ENCODE peak calls at places on chromosomes 5 and 9, in eight cellular contexts. P is ovary; C is effector memory CD4-positive, alpha-beta T cell; L is colonic mucosa; N is aorta; H is body of pancreas; Y is transverse colon; W is IMR-90. U is an unnamed sample. For H3K27me3 and H3K9me3, the result is how much of the 10 kb centered on the place peaks cover.

GRCh38 chr5:132190161-132190817 is 37.4 kb downstream of the P4HA2 start:
- DNase-seq in P (no peak), C (no peak), L (no peak), N (no peak), H (peak), Y (no peak), W (peak), U (peak)

GRCh38 chr5:162837161-162837560 is 600.2 kb upstream of the CCNG1 start:
- DNase-seq in P (no peak), C (no peak), L (no peak), N (no peak), H (no peak), Y (no peak), W (no peak), U (no peak)

GRCh38 chr5:60821488-60822284 is 22.4 kb downstream of the ELOVL7 start:
- DNase-seq in P (no peak), C (no peak), L (no peak), N (no peak), H (no peak), Y (no peak), W (no peak), U (no peak)

GRCh38 chr5:1038417-1039209 is 30.0 kb downstream of the NKD2 start:
- DNase-seq in P (no peak), C (no peak), L (no peak), N (peak), H (no peak), Y (no peak), W (no peak), U (no peak)

GRCh38 chr5:128895122-128895521 is 70.2 kb upstream of the SLC27A6 start:
- DNase-seq in P (no peak), C (no peak), L (no peak), N (no peak), H (no peak), Y (no peak), W (no peak), U (no peak)

GRCh38 chr9:18360005-18360404 is 113.9 kb upstream of the ADAMTSL1 start:
- DNase-seq in P (no peak), C (no peak), L (no peak), N (no peak), H (no peak), Y (no peak), W (no peak), U (no peak)

GRCh38 chr5:12865529-12865928 is 961.3 kb upstream of the CTNND2 start:
- DNase-seq in P (no peak), C (no peak), L (no peak), N (no peak), H (no peak), Y (no peak), W (no peak), U (no peak)

GRCh38 chr9:715743-716400 is 125.6 kb upstream of the DMRT1 start:
- DNase-seq in P (no peak), C (no peak), L (no peak), N (no peak), H (no peak), Y (no peak), W (peak), U (no peak)

GRCh38 chr5:152505442-152506042 is 100.5 kb upstream of the NMUR2 start:
- DNase-seq in P (peak), C (no peak), L (peak), N (no peak), H (peak), Y (peak), W (peak), U (peak)

GRCh38 chr9:126233175-126233574 is 93.5 kb upstream of the MVB12B start:
- DNase-seq in P (no peak), C (no peak), L (no peak), N (no peak), H (no peak), Y (no peak), W (no peak), U (no peak)

GRCh38 chr5:145362261-145362660 is 472.9 kb downstream of the PRELID2 start:
- DNase-seq in P (no peak), C (no peak), L (no peak), N (no peak), H (no peak), Y (no peak), W (peak), U (peak)

GRCh38 chr9:76302947-76303550 is 91.2 kb downstream of the RFK start:
- DNase-seq in P (peak), C (no peak), L (no peak), N (no peak), H (peak), Y (no peak), W (peak), U (no peak)

GRCh38 chr5:32711693-32712462 is 757 bp downstream of the NPR3 start:
- DNase-seq in P (no peak), C (no peak), L (no peak), N (peak), H (peak), Y (no peak), W (peak), U (peak)

GRCh38 chr5:148949871-148950863 is 112.7 kb downstream of the SH3TC2 start:
- DNase-seq in P (no peak), C (no peak), L (no peak), N (peak), H (no peak), Y (peak), W (no peak), U (peak)

GRCh38 chr5:157651623-157652376 is 438 bp downstream of the SOX30 start:
- DNase-seq in P (peak), C (peak), L (peak), N (peak), H (peak), Y (peak), W (no peak), U (no peak)

GRCh38 chr9:5947912-5948311 is 57.2 kb downstream of the MLANA start:
- DNase-seq in P (no peak), C (no peak), L (no peak), N (no peak), H (no peak), Y (no peak), W (no peak), U (no peak)

GRCh38 chr5:81850932-81851331 is 100.0 kb upstream of the SSBP2 start:
- DNase-seq in P (no peak), C (no peak), L (no peak), N (no peak), H (no peak), Y (no peak), W (no peak), U (no peak)

GRCh38 chr9:98701576-98701975 is 7.2 kb downstream of the GABBR2 start:
- DNase-seq in P (no peak), C (no peak), L (no peak), N (no peak), H (no peak), Y (no peak), W (no peak), U (no peak)
- H3K27me3 ChIP-seq in P (under half), C (under half), L (under half), N (under half), H (under half), Y (half or more), W (under half), U (under half)

DNA sequence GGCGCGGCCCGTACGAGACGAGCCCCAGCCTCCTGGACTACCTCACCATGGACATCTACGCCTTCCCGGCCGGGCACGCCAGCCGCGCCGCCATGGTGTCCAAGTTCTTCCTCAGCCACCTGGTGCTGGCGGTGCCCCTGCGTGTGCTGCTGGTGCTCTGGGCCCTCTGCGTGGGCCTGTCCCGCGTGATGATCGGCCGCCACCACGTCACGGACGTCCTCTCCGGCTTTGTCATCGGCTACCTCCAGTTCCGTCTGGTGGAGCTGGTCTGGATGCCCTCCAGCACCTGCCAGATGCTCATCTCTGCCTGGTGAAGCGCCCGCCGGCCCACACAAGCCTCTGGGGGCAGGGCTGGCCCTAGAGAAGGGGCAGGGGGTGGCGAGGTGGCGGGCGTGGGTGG is 18.5 kb downstream of the PLPP7 start:
- DNase-seq in P (no peak), C (no peak), L (no peak), N (no peak), H (no peak), Y (no peak), W (no peak), U (no peak)
- H3K9me3 ChIP-seq in P (under half), C (under half), L (under half), N (under half), H (under half), Y (under half), W (under half), U (under half)

GRCh38 chr5:72542695-72543094 is 35.5 kb upstream of the ZNF366 start:
- DNase-seq in P (no peak), C (no peak), L (no peak), N (no peak), H (no peak), Y (no peak), W (no peak), U (no peak)

GRCh38 chr5:72539726-72540125 is 32.5 kb upstream of the ZNF366 start:
- DNase-seq in P (no peak), C (no peak), L (no peak), N (no peak), H (no peak), Y (no peak), W (no peak), U (no peak)

GRCh38 chr5:72541501-72542235 is 34.5 kb upstream of the ZNF366 start:
- DNase-seq in P (no peak), C (no peak), L (no peak), N (no peak), H (no peak), Y (no peak), W (no peak), U (no peak)

GRCh38 chr5:72539038-72539437 is 31.8 kb upstream of the ZNF366 start:
- DNase-seq in P (no peak), C (no peak), L (no peak), N (no peak), H (no peak), Y (no peak), W (no peak), U (no peak)

DNA sequence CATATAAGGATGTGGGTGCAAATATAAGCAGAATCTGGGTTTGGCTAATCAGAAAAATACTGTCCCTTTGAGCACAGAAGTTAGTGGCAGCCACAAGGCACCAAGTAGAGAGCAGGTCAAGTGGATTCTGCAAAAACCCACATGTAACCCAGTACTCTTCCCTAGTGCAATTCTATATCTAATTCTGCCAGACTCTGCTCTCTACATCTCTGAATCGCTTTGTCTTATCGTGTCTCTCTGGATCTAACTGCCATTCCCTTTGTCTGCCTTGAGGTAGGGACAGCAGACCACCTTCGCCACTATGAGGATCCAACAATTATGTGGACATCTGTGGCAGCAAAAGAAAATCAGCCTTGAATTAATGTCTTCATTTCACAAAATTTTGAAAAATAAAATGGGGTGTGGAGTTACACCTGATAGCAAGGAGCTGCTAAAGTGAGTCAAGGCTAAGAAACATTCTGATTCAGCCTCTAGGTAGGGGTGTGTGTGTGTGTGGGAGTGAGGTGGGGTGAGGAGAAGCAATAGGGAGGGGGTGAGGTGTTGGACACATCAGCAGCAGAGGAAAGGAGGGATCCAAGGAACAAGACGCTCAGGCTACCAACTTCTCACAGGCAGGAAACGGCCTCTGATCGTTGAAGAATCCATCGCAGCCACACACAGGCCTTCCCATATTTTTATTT is 33.7 kb upstream of the ZNF366 start:
- DNase-seq in P (no peak), C (no peak), L (no peak), N (no peak), H (no peak), Y (no peak), W (no peak), U (no peak)
- H3K27me3 ChIP-seq in P (under half), C (under half), L (under half), N (under half), H (under half), Y (under half), W (under half), U (under half)

GRCh38 chr9:86557918-86558317 is 203.7 kb upstream of the TUT7 start:
- DNase-seq in P (no peak), C (no peak), L (no peak), N (no peak), H (no peak), Y (no peak), W (peak), U (no peak)

GRCh38 chr9:86562691-86563090 is 208.5 kb upstream of the TUT7 start:
- DNase-seq in P (no peak), C (no peak), L (no peak), N (no peak), H (no peak), Y (no peak), W (no peak), U (no peak)

GRCh38 chr9:86563959-86564358 is 209.7 kb upstream of the TUT7 start:
- DNase-seq in P (no peak), C (no peak), L (no peak), N (no peak), H (no peak), Y (no peak), W (no peak), U (no peak)

GRCh38 chr9:86563350-86563749 is 209.1 kb upstream of the TUT7 start:
- DNase-seq in P (no peak), C (no peak), L (no peak), N (no peak), H (no peak), Y (no peak), W (peak), U (no peak)
- H3K9me3 ChIP-seq in P (under half), C (under half), L (under half), N (under half), H (under half), Y (under half), W (under half), U (under half)

GRCh38 chr9:113781381-113781780 is 94.7 kb upstream of the ZNF618 start:
- DNase-seq in P (no peak), C (no peak), L (no peak), N (no peak), H (no peak), Y (no peak), W (no peak), U (no peak)

GRCh38 chr9:113787871-113788270 is 88.2 kb upstream of the ZNF618 start:
- DNase-seq in P (no peak), C (no peak), L (no peak), N (no peak), H (no peak), Y (no peak), W (no peak), U (no peak)

GRCh38 chr9:113783475-113783874 is 92.6 kb upstream of the ZNF618 start:
- DNase-seq in P (no peak), C (no peak), L (no peak), N (no peak), H (no peak), Y (no peak), W (no peak), U (no peak)

DNA sequence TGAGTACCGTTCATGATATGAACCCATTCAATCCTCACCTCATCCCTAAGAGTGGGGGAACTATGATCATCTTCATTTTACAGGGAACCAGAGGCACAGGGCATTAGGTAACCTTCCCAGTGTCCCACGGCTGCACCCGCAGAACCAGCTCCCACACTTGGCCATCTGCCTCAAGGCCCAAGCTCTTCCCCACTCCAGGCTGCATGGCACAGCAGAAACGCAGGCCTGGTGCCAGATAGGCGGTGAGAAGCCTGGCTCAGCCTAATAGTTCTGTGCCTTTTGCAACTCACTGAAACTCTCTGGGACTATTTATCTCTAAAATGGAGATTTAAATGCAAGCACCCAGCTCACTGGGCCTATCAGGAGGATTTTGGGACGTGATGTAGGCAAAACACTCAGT is 90.8 kb upstream of the ZNF618 start:
- DNase-seq in P (no peak), C (no peak), L (no peak), N (no peak), H (peak), Y (no peak), W (no peak), U (no peak)
- H3K27me3 ChIP-seq in P (under half), C (under half), L (under half), N (under half), H (under half), Y (under half), W (half or more), U (under half)

GRCh38 chr9:135647897-135648296 is 8.6 kb upstream of the GLT6D1 start:
- DNase-seq in P (no peak), C (no peak), L (no peak), N (no peak), H (no peak), Y (no peak), W (no peak), U (no peak)

GRCh38 chr9:135655317-135656003 is 7.6 kb upstream of the LCN9 start:
- DNase-seq in P (no peak), C (no peak), L (no peak), N (no peak), H (no peak), Y (no peak), W (no peak), U (no peak)

GRCh38 chr9:135649508-135649907 is 10.2 kb upstream of the GLT6D1 start:
- DNase-seq in P (no peak), C (no peak), L (no peak), N (no peak), H (no peak), Y (no peak), W (no peak), U (no peak)

GRCh38 chr9:135648494-135649410 is 9.4 kb upstream of the GLT6D1 start:
- DNase-seq in P (no peak), C (no peak), L (no peak), N (no peak), H (no peak), Y (no peak), W (no peak), U (no peak)

GRCh38 chr9:135650408-135650807 is 11.1 kb upstream of the GLT6D1 start:
- DNase-seq in P (no peak), C (no peak), L (no peak), N (no peak), H (no peak), Y (no peak), W (no peak), U (no peak)
- H3K9me3 ChIP-seq in P (under half), C (under half), L (under half), N (under half), H (under half), Y (under half), W (under half), U (under half)

GRCh38 chr9:86876797-86877196 is 70.5 kb downstream of the GAS1 start:
- DNase-seq in P (no peak), C (no peak), L (no peak), N (no peak), H (no peak), Y (no peak), W (no peak), U (no peak)
- H3K27me3 ChIP-seq in P (under half), C (under half), L (under half), N (under half), H (under half), Y (under half), W (under half), U (under half)